ENCODE peak calls at places on chromosomes 2 and 18, in nine cellular contexts. W, T, F, Q, H, J, A, B and U are unnamed samples.

GRCh38 chr2:117486081-117486480 is 328.4 kb upstream of the DDX18 start:
- DNase-seq in W (no peak), T (no peak), F (no peak), Q (no peak), H (no peak), J (no peak), A (no peak), B (no peak), U (no peak)

GRCh38 chr2:226424971-226425370 is 374.6 kb downstream of the IRS1 start:
- DNase-seq in W (no peak), T (no peak), F (no peak), Q (peak; percentile 45), H (no peak), J (no peak), A (no peak), B (no peak), U (no peak)

GRCh38 chr2:341912-342311 is 54.0 kb upstream of the ALKAL2 start:
- DNase-seq in W (no peak), T (no peak), F (no peak), Q (no peak), H (no peak), J (no peak), A (no peak), B (no peak), U (no peak)

GRCh38 chr2:156486614-156487013 is 50.4 kb downstream of the GPD2 start:
- DNase-seq in W (no peak), T (no peak), F (no peak), Q (no peak), H (no peak), J (no peak), A (no peak), B (no peak), U (no peak)

GRCh38 chr18:49041677-49042570 is 91.2 kb upstream of the SMAD7 start:
- DNase-seq in W (no peak), T (peak; percentile 49), F (peak; percentile 74), Q (peak; percentile 40), H (no peak), J (no peak), A (peak; percentile 15), B (no peak), U (no peak)

GRCh38 chr18:58202406-58202730 is 158.3 kb downstream of the NEDD4L start:
- DNase-seq in W (no peak), T (no peak), F (no peak), Q (no peak), H (no peak), J (no peak), A (peak; percentile 83), B (no peak), U (no peak)

GRCh38 chr2:20126040-20126439 is 74.6 kb upstream of the LAPTM4A start:
- DNase-seq in W (no peak), T (no peak), F (no peak), Q (no peak), H (no peak), J (no peak), A (no peak), B (no peak), U (no peak)

GRCh38 chr2:7111626-7112025 is 194.4 kb downstream of the RNF144A start:
- DNase-seq in W (no peak), T (no peak), F (no peak), Q (no peak), H (no peak), J (no peak), A (peak; percentile 18), B (no peak), U (no peak)

GRCh38 chr18:40371673-40372072 is 1583.4 kb upstream of the PIK3C3 start:
- DNase-seq in W (no peak), T (no peak), F (no peak), Q (no peak), H (no peak), J (no peak), A (no peak), B (no peak), U (no peak)

GRCh38 chr2:133424876-133425275 is 143.4 kb downstream of the NCKAP5 start:
- DNase-seq in W (no peak), T (no peak), F (no peak), Q (no peak), H (no peak), J (no peak), A (no peak), B (no peak), U (no peak)

GRCh38 chr2:224934542-224935188 is 107.6 kb downstream of the DOCK10 start:
- DNase-seq in W (no peak), T (peak; percentile 14), F (no peak), Q (no peak), H (no peak), J (no peak), A (no peak), B (no peak), U (no peak)

GRCh38 chr2:64846175-64846574 is 143.0 kb upstream of the SLC1A4 start:
- DNase-seq in W (no peak), T (no peak), F (no peak), Q (no peak), H (no peak), J (no peak), A (no peak), B (no peak), U (no peak)

GRCh38 chr2:135742307-135742838 is 718 bp downstream of the UBXN4 start:
- DNase-seq in W (no peak), T (peak; percentile 58), F (no peak), Q (peak; percentile 65), H (no peak), J (no peak), A (peak; percentile 46), B (peak; percentile 48), U (no peak)

GRCh38 chr2:135424849-135425248 is 106.2 kb downstream of the ZRANB3 start:
- DNase-seq in W (no peak), T (no peak), F (no peak), Q (no peak), H (no peak), J (no peak), A (no peak), B (no peak), U (no peak)

GRCh38 chr2:68428746-68429145 is 38.3 kb downstream of the FBXO48 start:
- DNase-seq in W (no peak), T (no peak), F (no peak), Q (no peak), H (no peak), J (no peak), A (no peak), B (no peak), U (no peak)

GRCh38 chr2:19569300-19569791 is 210.9 kb upstream of the OSR1 start:
- DNase-seq in W (no peak), T (no peak), F (no peak), Q (peak; percentile 29), H (no peak), J (no peak), A (no peak), B (no peak), U (no peak)

GRCh38 chr2:83233284-83233683 is 1225.8 kb downstream of the SUCLG1 start:
- DNase-seq in W (no peak), T (no peak), F (no peak), Q (no peak), H (no peak), J (no peak), A (no peak), B (no peak), U (no peak)

GRCh38 chr2:234879671-234880455 is 72.0 kb upstream of the SH3BP4 start:
- DNase-seq in W (no peak), T (no peak), F (no peak), Q (peak; percentile 54), H (no peak), J (no peak), A (no peak), B (no peak), U (no peak)

GRCh38 chr2:112050311-112050710 is 4.8 kb upstream of the TMEM87B start:
- DNase-seq in W (no peak), T (no peak), F (no peak), Q (no peak), H (no peak), J (no peak), A (no peak), B (no peak), U (no peak)

GRCh38 chr2:39068757-39069515 is 51.9 kb downstream of the SOS1 start:
- DNase-seq in W (no peak), T (no peak), F (peak; percentile 70), Q (no peak), H (no peak), J (peak; percentile 9), A (no peak), B (no peak), U (no peak)

GRCh38 chr2:25324905-25325592 is 16.7 kb downstream of the DNMT3A start:
- DNase-seq in W (no peak), T (no peak), F (no peak), Q (no peak), H (no peak), J (peak; percentile 45), A (no peak), B (peak; percentile 56), U (no peak)

GRCh38 chr2:129923265-129924141 is 56.0 kb upstream of the RAB6C start:
- DNase-seq in W (no peak), T (peak; percentile 82), F (no peak), Q (peak; percentile 70), H (no peak), J (peak; percentile 28), A (peak; percentile 81), B (peak; percentile 48), U (no peak)

GRCh38 chr2:231699006-231699405 is 9.3 kb upstream of the PTMA start:
- DNase-seq in W (no peak), T (no peak), F (no peak), Q (no peak), H (no peak), J (no peak), A (no peak), B (no peak), U (no peak)

GRCh38 chr2:126787278-126787677 is 111.4 kb upstream of the TEX51 start:
- DNase-seq in W (peak; percentile 41), T (no peak), F (no peak), Q (no peak), H (no peak), J (no peak), A (no peak), B (no peak), U (no peak)

GRCh38 chr2:138708682-138709241 is 71.4 kb downstream of the NXPH2 start:
- DNase-seq in W (no peak), T (peak; percentile 12), F (no peak), Q (no peak), H (no peak), J (no peak), A (peak; percentile 63), B (no peak), U (no peak)

GRCh38 chr2:231133365-231134114 is 8.7 kb upstream of the HTR2B start:
- DNase-seq in W (no peak), T (no peak), F (no peak), Q (peak; percentile 27), H (no peak), J (no peak), A (no peak), B (no peak), U (no peak)

GRCh38 chr2:202237787-202238233 is 587 bp downstream of the SUMO1 start:
- DNase-seq in W (no peak), T (peak; percentile 52), F (no peak), Q (peak; percentile 33), H (no peak), J (peak; percentile 24), A (peak; percentile 10), B (no peak), U (peak; percentile 1)

GRCh38 chr2:58594175-58594574 is 353.1 kb upstream of the FANCL start:
- DNase-seq in W (no peak), T (peak; percentile 52), F (no peak), Q (peak; percentile 21), H (no peak), J (no peak), A (peak; percentile 19), B (no peak), U (no peak)

GRCh38 chr2:132652501-132652900 is 17.5 kb downstream of the LYPD1 start:
- DNase-seq in W (no peak), T (no peak), F (no peak), Q (no peak), H (no peak), J (no peak), A (no peak), B (no peak), U (no peak)

GRCh38 chr18:37662546-37663339 is 97.1 kb upstream of the CELF4 start:
- DNase-seq in W (no peak), T (no peak), F (no peak), Q (no peak), H (no peak), J (no peak), A (no peak), B (no peak), U (no peak)

GRCh38 chr18:55376387-55376786 is 211.6 kb downstream of the TCF4 start:
- DNase-seq in W (no peak), T (no peak), F (no peak), Q (no peak), H (no peak), J (no peak), A (no peak), B (no peak), U (no peak)